ENCODE peak calls at places on chromosomes 3 and 15, in ten cellular contexts. Z, V, D, F, U, B, X, H, P and L are unnamed samples.

GRCh38 chr15:89984001-89984400 is 17.1 kb upstream of the ZNF710 start:
- DNase-seq in F (no peak), B (no peak), Z (no peak), D (no peak), P (no peak), V (no peak), H (no peak), U (no peak), X (no peak), L (no peak)

GRCh38 chr3:126472277-126473006 is 3.2 kb downstream of the ZXDC start:
- DNase-seq in B (peak), U (peak), X (peak), Z (no peak), P (peak), H (peak), F (no peak), V (peak), D (peak), L (no peak)

GRCh38 chr15:88476635-88477038 is 9.1 kb downstream of the MRPS11 start:
- DNase-seq in U (peak), X (peak), B (peak), F (peak), Z (no peak), H (peak), V (peak), D (peak), P (peak), L (no peak)

GRCh38 chr15:68380456-68380855 is 51.5 kb downstream of the ITGA11 start:
- DNase-seq in F (no peak), H (no peak), B (peak), D (no peak), P (no peak), U (no peak), X (no peak), V (no peak), Z (peak), L (no peak)

GRCh38 chr3:5305681-5305983 is 118.1 kb downstream of the EDEM1 start:
- DNase-seq in V (no peak), D (no peak), H (no peak), U (no peak), Z (no peak), B (no peak), P (no peak), X (no peak), F (no peak), L (no peak)

GRCh38 chr3:12984023-12984823 is 89.0 kb downstream of the IQSEC1 start:
- DNase-seq in V (peak), X (peak), F (peak), U (peak), D (peak), H (peak), Z (no peak), B (peak), P (peak), L (peak)

GRCh38 chr15:67731112-67731761 is 94.1 kb upstream of the SKOR1 start:
- DNase-seq in H (no peak), B (no peak), Z (no peak), U (peak), F (peak), V (no peak), D (no peak), X (no peak), P (no peak), L (no peak)

GRCh38 chr3:128590948-128591347 is 59.7 kb downstream of the RPN1 start:
- DNase-seq in X (no peak), D (no peak), B (no peak), H (no peak), P (no peak), U (no peak), Z (no peak), F (peak), V (no peak), L (no peak)

GRCh38 chr15:48710952-48711495 is 65.5 kb upstream of the FBN1 start:
- DNase-seq in H (peak), B (no peak), X (no peak), U (peak), V (no peak), Z (no peak), D (no peak), P (no peak), F (peak), L (no peak)

GRCh38 chr15:29914441-29915053 is 92.3 kb upstream of the TJP1 start:
- DNase-seq in H (no peak), Z (no peak), P (peak), B (no peak), V (no peak), X (no peak), D (no peak), F (no peak), U (no peak), L (no peak)

GRCh38 chr3:191727338-191727737 is 266.4 kb downstream of the PYDC2 start:
- DNase-seq in U (no peak), X (no peak), P (no peak), D (no peak), V (no peak), F (no peak), H (no peak), B (no peak), Z (no peak), L (no peak)

GRCh38 chr15:31034152-31034551 is 42.7 kb upstream of the MTMR10 start:
- DNase-seq in U (peak), H (no peak), Z (no peak), X (no peak), F (no peak), D (peak), V (no peak), B (no peak), P (no peak), L (no peak)

GRCh38 chr3:28348637-28349396 is at the start of the genes AZI2 and ZCWPW2:
- DNase-seq in D (peak), U (peak), P (peak), X (peak), F (peak), B (peak), Z (peak), H (peak), V (peak), L (peak)

GRCh38 chr15:81825136-81825535 is 220.7 kb downstream of the MEX3B start:
- DNase-seq in X (no peak), D (no peak), F (no peak), P (no peak), B (no peak), U (no peak), V (no peak), H (no peak), Z (no peak), L (no peak)

DNA sequence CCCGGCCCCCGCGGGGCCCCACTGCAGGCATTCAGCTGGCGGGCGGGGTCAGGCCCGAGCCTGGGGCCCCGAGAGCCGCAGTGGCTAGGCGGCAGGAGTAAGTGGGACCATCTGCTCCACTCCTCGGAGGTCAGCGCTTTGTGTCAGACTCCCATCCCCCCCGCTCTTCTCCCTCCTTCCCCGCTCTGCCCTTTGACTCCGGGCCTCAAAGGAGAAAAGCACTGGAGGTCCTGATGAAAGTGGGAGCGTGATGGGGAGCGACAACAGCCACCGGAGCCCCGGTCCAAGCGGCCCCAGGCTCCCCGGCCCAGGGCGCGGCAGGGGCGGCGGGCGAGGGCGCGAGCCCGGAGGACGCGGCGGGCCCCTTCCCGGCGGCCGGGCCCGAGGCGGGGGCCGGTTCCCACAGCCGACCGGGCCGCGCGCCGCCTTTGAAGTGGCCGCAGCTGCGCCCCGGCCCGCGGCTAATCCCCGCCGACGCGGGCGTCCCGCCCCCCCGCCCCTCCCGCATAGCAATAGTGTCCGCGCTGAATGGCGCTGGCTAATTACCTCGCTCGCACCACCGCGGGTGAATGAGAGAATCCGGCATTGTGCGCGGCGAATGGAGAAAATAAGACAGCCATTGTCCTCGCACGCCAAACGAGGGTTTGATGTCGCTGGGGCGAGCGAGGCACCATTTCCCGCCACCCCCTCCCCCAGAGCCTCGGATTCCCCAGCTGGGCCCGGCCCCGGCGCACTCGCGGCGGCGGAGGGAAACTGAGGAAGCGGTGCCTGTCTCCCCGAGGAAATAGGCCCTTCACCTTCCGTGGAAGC is 22.4 kb downstream of the IGDCC3 start:
- DNase-seq in Z (no peak), D (no peak), B (no peak), F (peak), X (no peak), H (no peak), V (no peak), P (no peak), U (no peak), L (peak)
- H3K4me3 ChIP-seq in Z (peak), D (peak), B (peak), F (peak), X (peak), H (peak), V (peak), P (peak), U (peak), L (peak)

GRCh38 chr15:65912235-65912634 is 42.9 kb downstream of the RAB11A start:
- DNase-seq in H (no peak), P (no peak), D (no peak), U (no peak), Z (peak), F (no peak), V (no peak), B (no peak), X (no peak), L (no peak)
- TF ChIP-seq CTCF in H (no peak), P (no peak), D (no peak), U (no peak), Z (no peak), F (no peak), V (no peak), B (no peak), X (no peak), L (no peak)

DNA sequence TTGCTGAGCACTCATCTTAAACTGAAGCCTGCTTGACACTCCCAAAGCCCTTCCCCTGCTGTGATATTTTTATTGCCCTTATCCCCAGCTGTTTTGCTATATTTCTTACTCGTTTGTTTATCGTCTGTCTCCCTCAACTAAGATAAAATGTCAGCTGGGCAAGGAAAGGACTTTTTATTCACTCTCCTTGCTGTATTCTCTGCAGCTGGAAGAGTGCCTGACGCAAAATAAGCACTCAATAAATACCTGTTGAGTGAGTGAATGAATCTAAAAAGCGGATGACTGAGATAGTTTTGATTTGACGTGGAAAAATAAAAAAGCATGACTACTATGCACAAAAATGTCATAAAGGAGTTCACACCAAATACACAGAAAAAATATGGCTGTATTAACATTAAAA is 84.8 kb upstream of the POMGNT2 start:
- DNase-seq in D (peak), B (no peak), Z (no peak), U (peak), V (no peak), P (no peak), F (no peak), X (peak), H (peak), L (no peak)
- H3K4me3 ChIP-seq in D (no peak), B (no peak), Z (no peak), U (no peak), V (no peak), P (no peak), F (no peak), X (no peak), H (no peak), L (no peak)

GRCh38 chr3:45499529-45499928 is 95.0 kb upstream of the LIMD1 start:
- DNase-seq in F (no peak), D (peak), P (no peak), B (no peak), U (peak), Z (no peak), X (peak), H (peak), V (peak), L (no peak)
- TF ChIP-seq CTCF in F (peak), D (peak), P (peak), B (peak), U (peak), Z (no peak), X (peak), H (peak), V (peak), L (peak)